ENCODE peak calls at places on chromosome 14, in four cellular contexts. D is astrocyte, M is fibroblast of mammary gland, N is astrocyte of the spinal cord. J is an unnamed sample.

GRCh38 chr14:88426271-88426670 is 40.8 kb downstream of the SPATA7 start:
- DNase-seq in M (peak; percentile 54), D (peak; percentile 74), N (peak; percentile 58), J (no peak)

GRCh38 chr14:34227834-34228662 is 234.0 kb downstream of the SPTSSA start:
- DNase-seq in N (peak; percentile 61), M (peak; percentile 69), D (peak; percentile 36), J (no peak)

GRCh38 chr14:24422261-24422660 is 7.2 kb downstream of the CBLN3 start:
- DNase-seq in D (no peak), N (no peak), M (no peak), J (no peak)

GRCh38 chr14:61107148-61107641 is 126.2 kb downstream of the SLC38A6 start:
- DNase-seq in M (peak; percentile 81), D (peak; percentile 62), N (no peak), J (no peak)

GRCh38 chr14:59360923-59361794 is 104.0 kb downstream of the GPR135 start:
- DNase-seq in D (peak; percentile 92), M (peak; percentile 92), N (peak; percentile 52), J (peak; percentile 95)

GRCh38 chr14:55684956-55685584 is 105.1 kb downstream of the KTN1 start:
- DNase-seq in M (peak; percentile 59), D (no peak), N (no peak), J (no peak)

GRCh38 chr14:78606111-78606510 is 435.9 kb downstream of the NRXN3 start:
- DNase-seq in M (peak; percentile 91), N (peak; percentile 81), D (peak; percentile 88), J (peak; percentile 76)

GRCh38 chr14:75361751-75362433 is 65.9 kb upstream of the JDP2 start:
- DNase-seq in N (no peak), D (no peak), M (no peak), J (no peak)

GRCh38 chr14:69199786-69200185 is 8.5 kb downstream of the EXD2 start:
- DNase-seq in M (no peak), N (no peak), D (no peak), J (no peak)

GRCh38 chr14:23829736-23830474 is 123.7 kb upstream of the DHRS4 start:
- DNase-seq in D (peak; percentile 91), M (peak; percentile 88), N (peak; percentile 93), J (peak; percentile 92)

GRCh38 chr14:24080142-24080530 is 8.8 kb downstream of the CPNE6 start:
- DNase-seq in D (no peak), N (no peak), M (no peak), J (no peak)

GRCh38 chr14:24053548-24054323 is 1.9 kb downstream of the CARMIL3 start:
- DNase-seq in D (no peak), M (no peak), N (no peak), J (no peak)

GRCh38 chr14:92794547-92794941 is 439 bp downstream of the GOLGA5 start:
- DNase-seq in N (no peak), M (peak; percentile 20), D (peak; percentile 14), J (no peak)

GRCh38 chr14:91138511-91139359 is 24.9 kb downstream of the DGLUCY start:
- DNase-seq in N (no peak), D (no peak), M (peak; percentile 50), J (peak; percentile 33)

GRCh38 chr14:77189479-77189878 is 7.9 kb downstream of the TMEM63C start:
- DNase-seq in D (no peak), N (no peak), M (no peak), J (no peak)

GRCh38 chr14:30966415-30967363 is 58.8 kb upstream of the AP4S1 start:
- DNase-seq in M (no peak), N (peak; percentile 68), D (peak; percentile 57), J (no peak)

GRCh38 chr14:77031680-77032482 is 3.4 kb upstream of the IRF2BPL start:
- DNase-seq in N (peak; percentile 92), M (peak; percentile 80), D (peak; percentile 76), J (peak; percentile 57)

GRCh38 chr14:55019968-55020554 is 6.8 kb downstream of the WDHD1 start:
- DNase-seq in N (no peak), D (peak; percentile 27), M (no peak), J (no peak)

GRCh38 chr14:99055816-99056215 is 216.2 kb downstream of the BCL11B start:
- DNase-seq in M (no peak), D (no peak), N (no peak), J (no peak)

GRCh38 chr14:20624495-20625070 is 16.9 kb downstream of the OR6S1 start:
- DNase-seq in M (peak; percentile 83), D (peak; percentile 52), N (peak; percentile 52), J (peak; percentile 81)

GRCh38 chr14:29803045-29803444 is 124.6 kb downstream of the PRKD1 start:
- DNase-seq in D (no peak), N (no peak), M (no peak), J (no peak)

GRCh38 chr14:83825836-83826235 is 1704.1 kb upstream of the FLRT2 start:
- DNase-seq in N (no peak), D (no peak), M (no peak), J (no peak)

GRCh38 chr14:22565391-22565945 is 23.6 kb downstream of the DAD1 start:
- DNase-seq in D (no peak), M (no peak), N (no peak), J (no peak)

GRCh38 chr14:96748371-96748770 is 48.8 kb upstream of the VRK1 start:
- DNase-seq in D (no peak), N (no peak), M (no peak), J (peak; percentile 5)

GRCh38 chr14:81435048-81435577 is 35.0 kb upstream of the STON2 start:
- DNase-seq in D (no peak), N (no peak), M (no peak), J (no peak)

GRCh38 chr14:81435578-81436295 is 35.6 kb upstream of the STON2 start:
- DNase-seq in D (no peak), M (no peak), N (peak; percentile 24), J (peak; percentile 72)

GRCh38 chr14:81436296-81437138 is 36.4 kb upstream of the STON2 start:
- DNase-seq in N (peak; percentile 58), D (peak; percentile 37), M (peak; percentile 47), J (peak; percentile 51)

GRCh38 chr14:81440041-81440440 is 39.9 kb upstream of the STON2 start:
- DNase-seq in N (no peak), D (no peak), M (no peak), J (no peak)

DNA sequence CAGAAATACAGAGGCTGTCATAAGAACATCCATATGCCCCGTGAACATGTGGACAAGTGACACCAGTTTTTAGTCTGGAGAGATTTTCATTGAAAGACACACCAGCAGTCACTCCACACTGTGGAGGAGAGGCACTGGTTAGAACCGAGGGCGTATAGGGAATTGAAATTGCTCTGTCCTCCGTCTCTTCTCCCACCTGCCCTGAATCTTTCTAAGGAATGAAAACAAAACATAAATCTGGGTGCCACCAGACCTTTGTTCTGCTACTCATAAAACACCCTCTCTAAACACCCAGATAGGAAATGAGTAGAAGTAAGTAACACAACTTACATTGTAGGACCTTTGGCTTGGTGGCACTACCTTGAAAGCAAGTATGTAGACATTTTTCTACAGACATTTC is 37.1 kb upstream of the STON2 start:
- DNase-seq in M (no peak), D (no peak), N (no peak), J (no peak)
- H3K4me3 ChIP-seq in M (no peak overlapping the region), D (no peak overlapping the region), N (no peak overlapping the region), J (no peak overlapping the region)

GRCh38 chr14:50533806-50534205 is 1.4 kb upstream of the MAP4K5 start:
- DNase-seq in N (peak; percentile 44), D (no peak), M (no peak), J (no peak)

GRCh38 chr14:50534998-50535397 is 2.6 kb upstream of the MAP4K5 start:
- DNase-seq in D (no peak), M (no peak), N (no peak), J (no peak)

GRCh38 chr14:50531595-50532501 is 521 bp downstream of the MAP4K5 start:
- DNase-seq in M (peak; percentile 33), N (peak; percentile 52), D (no peak), J (no peak)

GRCh38 chr14:50532502-50533313 is at the start of gene MAP4K5:
- DNase-seq in M (peak; percentile 86), N (peak; percentile 92), D (peak; percentile 79), J (peak; percentile 73)

DNA sequence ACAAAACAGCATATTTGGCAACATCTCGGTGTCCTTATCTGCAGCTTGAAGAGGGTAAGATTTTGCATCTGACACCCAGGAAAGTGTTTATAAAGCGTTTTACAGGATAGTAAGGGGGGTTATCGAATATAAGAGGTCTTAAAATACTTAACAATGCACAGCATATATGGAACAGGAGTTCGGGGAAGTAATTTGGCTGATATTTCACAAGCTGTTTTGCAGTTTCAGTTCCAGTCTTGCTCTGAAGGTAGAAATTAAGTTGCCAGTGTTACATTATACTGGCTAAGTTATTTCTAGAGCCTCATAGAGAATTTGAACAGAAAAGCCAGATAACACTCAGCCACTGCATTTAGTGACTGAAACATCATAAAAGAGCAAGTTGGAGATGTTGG is 941 bp upstream of the MAP4K5 start:
- DNase-seq in M (no peak), N (no peak), D (no peak), J (no peak)
- H3K4me3 ChIP-seq in M (no peak overlapping the region), N (no peak overlapping the region), D (no peak overlapping the region), J (no peak overlapping the region)

GRCh38 chr14:53306926-53307325 is 153.8 kb upstream of the DDHD1 start:
- DNase-seq in D (peak; percentile 78), M (peak; percentile 72), N (peak; percentile 63), J (no peak)
- H3K4me3 ChIP-seq in D (no peak overlapping the region), M (peak overlapping the region; percentile 37), N (no peak overlapping the region), J (no peak overlapping the region)

GRCh38 chr14:100066984-100067383 is 1.8 kb downstream of the EVL start:
- DNase-seq in M (no peak), D (no peak), N (no peak), J (no peak)
- H3K4me3 ChIP-seq in M (no peak overlapping the region), D (no peak overlapping the region), N (no peak overlapping the region), J (no peak overlapping the region)

GRCh38 chr14:72389200-72389599 is 457.0 kb downstream of the RGS6 start:
- DNase-seq in D (no peak), M (no peak), N (no peak), J (no peak)

GRCh38 chr14:72387727-72388126 is 455.5 kb downstream of the RGS6 start:
- DNase-seq in N (no peak), D (no peak), M (no peak), J (no peak)

GRCh38 chr14:72383869-72384268 is 451.6 kb downstream of the RGS6 start:
- DNase-seq in N (no peak), M (no peak), D (no peak), J (no peak)
- H3K4me3 ChIP-seq in N (no peak overlapping the region), M (no peak overlapping the region), D (no peak overlapping the region), J (no peak overlapping the region)